ENCODE peak calls at places on chromosomes 4 and X, in five cellular contexts. One of them, this sample, is unnamed.

GRCh38 chrX:41045960-41046567 is 39.2 kb upstream of the USP9X start:
- DNase-seq in fibroblast of lung: peak
- DNase-seq in kidney: no peak
- DNase-seq in hepatocyte: peak
- DNase-seq in sigmoid colon: peak
- DNase-seq in this sample: no peak

GRCh38 chr4:107896158-107896645 is 35.1 kb upstream of the CYP2U1 start:
- DNase-seq in fibroblast of lung: peak
- DNase-seq in kidney: no peak
- DNase-seq in hepatocyte: peak
- DNase-seq in sigmoid colon: no peak
- DNase-seq in this sample: no peak

GRCh38 chr4:130124066-130124465 is 1028.1 kb downstream of the C4orf33 start:
- DNase-seq in fibroblast of lung: no peak
- DNase-seq in kidney: no peak
- DNase-seq in hepatocyte: no peak
- DNase-seq in sigmoid colon: no peak
- DNase-seq in this sample: no peak

GRCh38 chrX:26511621-26512363 is 295.8 kb downstream of the MAGEB5 start:
- DNase-seq in fibroblast of lung: no peak
- DNase-seq in kidney: no peak
- DNase-seq in hepatocyte: no peak
- DNase-seq in sigmoid colon: no peak
- DNase-seq in this sample: no peak

GRCh38 chrX:17814059-17814458 is 47.0 kb downstream of the RAI2 start:
- DNase-seq in fibroblast of lung: no peak
- DNase-seq in kidney: no peak
- DNase-seq in hepatocyte: no peak
- DNase-seq in sigmoid colon: no peak
- DNase-seq in this sample: no peak

GRCh38 chr4:119044919-119045318 is 90.7 kb upstream of the MYOZ2 start:
- DNase-seq in fibroblast of lung: no peak
- DNase-seq in kidney: no peak
- DNase-seq in hepatocyte: no peak
- DNase-seq in sigmoid colon: no peak
- DNase-seq in this sample: no peak

GRCh38 chr4:123892368-123892961 is 495.9 kb downstream of the SPRY1 start:
- DNase-seq in fibroblast of lung: no peak
- DNase-seq in kidney: no peak
- DNase-seq in hepatocyte: no peak
- DNase-seq in sigmoid colon: no peak
- DNase-seq in this sample: no peak

GRCh38 chr4:53273726-53274125 is 92.1 kb downstream of the SCFD2 start:
- DNase-seq in fibroblast of lung: no peak
- DNase-seq in kidney: no peak
- DNase-seq in hepatocyte: no peak
- DNase-seq in sigmoid colon: no peak
- DNase-seq in this sample: no peak

GRCh38 chr4:37686373-37687174 is at the start of gene RELL1:
- DNase-seq in fibroblast of lung: peak
- DNase-seq in kidney: peak
- DNase-seq in hepatocyte: peak
- DNase-seq in sigmoid colon: peak
- DNase-seq in this sample: peak

GRCh38 chr4:1600811-1601532 is 83.1 kb downstream of the FAM53A start:
- DNase-seq in fibroblast of lung: no peak
- DNase-seq in kidney: peak
- DNase-seq in hepatocyte: no peak
- DNase-seq in sigmoid colon: peak
- DNase-seq in this sample: no peak

GRCh38 chr4:15898902-15899301 is 39.6 kb downstream of the FGFBP1 start:
- DNase-seq in fibroblast of lung: no peak
- DNase-seq in kidney: no peak
- DNase-seq in hepatocyte: no peak
- DNase-seq in sigmoid colon: no peak
- DNase-seq in this sample: no peak

GRCh38 chrX:57285001-57285400 is 1.5 kb upstream of the FAAH2 start:
- DNase-seq in fibroblast of lung: no peak
- DNase-seq in kidney: no peak
- DNase-seq in hepatocyte: no peak
- DNase-seq in sigmoid colon: no peak
- DNase-seq in this sample: no peak

GRCh38 chr4:2837110-2837903 is 6.3 kb upstream of the ADD1 start:
- DNase-seq in fibroblast of lung: no peak
- DNase-seq in kidney: peak
- DNase-seq in hepatocyte: peak
- DNase-seq in sigmoid colon: peak
- DNase-seq in this sample: no peak

GRCh38 chr4:95651891-95652290 is 103.1 kb upstream of the UNC5C start:
- DNase-seq in fibroblast of lung: no peak
- DNase-seq in kidney: no peak
- DNase-seq in hepatocyte: no peak
- DNase-seq in sigmoid colon: no peak
- DNase-seq in this sample: no peak

GRCh38 chrX:45849261-45849660 is 648.6 kb upstream of the DIPK2B start:
- DNase-seq in fibroblast of lung: peak
- DNase-seq in kidney: no peak
- DNase-seq in hepatocyte: peak
- DNase-seq in sigmoid colon: no peak
- DNase-seq in this sample: no peak

GRCh38 chrX:45850197-45850774 is 649.6 kb upstream of the DIPK2B start:
- DNase-seq in fibroblast of lung: peak
- DNase-seq in kidney: no peak
- DNase-seq in hepatocyte: peak
- DNase-seq in sigmoid colon: no peak
- DNase-seq in this sample: no peak

GRCh38 chrX:45851434-45851991 is 650.8 kb upstream of the DIPK2B start:
- DNase-seq in fibroblast of lung: no peak
- DNase-seq in kidney: no peak
- DNase-seq in hepatocyte: peak
- DNase-seq in sigmoid colon: no peak
- DNase-seq in this sample: no peak

GRCh38 chrX:45852884-45853283 is 652.2 kb upstream of the DIPK2B start:
- DNase-seq in fibroblast of lung: no peak
- DNase-seq in kidney: no peak
- DNase-seq in hepatocyte: no peak
- DNase-seq in sigmoid colon: no peak
- DNase-seq in this sample: no peak

DNA sequence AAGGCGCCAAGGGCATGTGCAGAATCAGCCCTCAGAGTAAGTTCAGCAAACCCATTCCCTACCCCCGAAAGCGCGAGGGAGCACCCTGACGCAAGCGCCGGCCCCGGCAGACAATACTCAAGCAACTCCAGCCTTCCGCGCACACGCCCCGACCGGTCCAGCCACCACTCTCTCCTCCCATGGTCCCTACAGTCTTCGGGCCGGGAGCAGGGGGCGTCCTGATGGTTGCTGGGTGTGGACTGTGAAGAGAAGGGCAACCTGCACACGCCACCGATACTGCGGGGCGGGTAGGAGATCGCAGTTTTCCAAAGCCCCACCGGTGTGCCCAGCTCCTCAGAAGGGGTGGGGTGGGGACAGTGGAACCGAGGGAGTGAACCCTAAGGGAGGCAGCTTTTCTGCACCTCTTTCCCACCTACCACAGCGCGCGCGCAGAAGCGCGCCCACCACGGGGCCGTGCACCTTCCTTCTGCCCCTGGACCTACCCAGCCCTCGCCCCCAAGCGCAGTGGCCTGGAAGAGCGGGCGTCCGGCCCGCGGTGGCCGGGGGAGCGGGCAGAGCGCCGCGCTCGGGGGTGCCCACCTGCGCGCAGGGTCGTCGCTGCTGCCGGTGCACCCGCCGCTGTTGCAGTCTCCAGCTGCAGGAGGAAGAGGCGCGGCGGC is 650.2 kb upstream of the DIPK2B start:
- DNase-seq in fibroblast of lung: peak
- DNase-seq in kidney: no peak
- DNase-seq in hepatocyte: peak
- DNase-seq in sigmoid colon: peak
- DNase-seq in this sample: peak
- H3K27ac ChIP-seq in fibroblast of lung: peak
- H3K27ac ChIP-seq in kidney: no peak
- H3K27ac ChIP-seq in hepatocyte: peak
- H3K27ac ChIP-seq in sigmoid colon: no peak
- H3K27ac ChIP-seq in this sample: no peak

GRCh38 chrX:38817004-38817703 is 15.9 kb downstream of the MID1IP1 start:
- DNase-seq in fibroblast of lung: peak
- DNase-seq in kidney: no peak
- DNase-seq in hepatocyte: peak
- DNase-seq in sigmoid colon: peak
- DNase-seq in this sample: no peak

GRCh38 chrX:38819163-38819562 is 17.9 kb downstream of the MID1IP1 start:
- DNase-seq in fibroblast of lung: no peak
- DNase-seq in kidney: no peak
- DNase-seq in hepatocyte: no peak
- DNase-seq in sigmoid colon: no peak
- DNase-seq in this sample: no peak

GRCh38 chrX:38820751-38821150 is 19.5 kb downstream of the MID1IP1 start:
- DNase-seq in fibroblast of lung: no peak
- DNase-seq in kidney: no peak
- DNase-seq in hepatocyte: no peak
- DNase-seq in sigmoid colon: no peak
- DNase-seq in this sample: no peak

GRCh38 chrX:38816158-38816557 is 14.9 kb downstream of the MID1IP1 start:
- DNase-seq in fibroblast of lung: no peak
- DNase-seq in kidney: no peak
- DNase-seq in hepatocyte: no peak
- DNase-seq in sigmoid colon: no peak
- DNase-seq in this sample: no peak

DNA sequence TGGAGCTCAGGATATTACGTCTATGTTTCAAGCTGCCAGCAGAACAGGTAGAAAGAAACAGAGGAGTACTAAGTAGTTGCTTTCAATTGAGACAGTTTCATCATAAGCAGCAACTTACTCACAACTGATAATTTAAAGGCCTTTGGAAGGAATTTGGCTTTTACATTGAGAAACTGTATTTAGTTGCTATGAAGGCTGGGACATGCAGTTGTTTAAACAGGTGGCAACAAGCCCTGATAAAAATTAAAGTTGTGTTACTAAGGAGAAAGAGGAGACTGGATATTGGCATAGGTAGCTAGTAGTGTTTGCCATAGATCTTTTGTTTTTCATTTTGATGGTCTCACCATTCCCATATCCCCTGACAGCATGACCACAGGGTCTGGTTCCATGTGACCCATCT is 18.4 kb downstream of the MID1IP1 start:
- DNase-seq in fibroblast of lung: no peak
- DNase-seq in kidney: no peak
- DNase-seq in hepatocyte: no peak
- DNase-seq in sigmoid colon: no peak
- DNase-seq in this sample: no peak
- H3K27ac ChIP-seq in fibroblast of lung: no peak
- H3K27ac ChIP-seq in kidney: no peak
- H3K27ac ChIP-seq in hepatocyte: no peak
- H3K27ac ChIP-seq in sigmoid colon: no peak
- H3K27ac ChIP-seq in this sample: no peak

GRCh38 chrX:50471390-50471789 is 765 bp upstream of the DGKK start:
- DNase-seq in fibroblast of lung: no peak
- DNase-seq in kidney: no peak
- DNase-seq in hepatocyte: peak
- DNase-seq in sigmoid colon: no peak
- DNase-seq in this sample: no peak
- H3K27ac ChIP-seq in fibroblast of lung: no peak
- H3K27ac ChIP-seq in kidney: no peak
- H3K27ac ChIP-seq in hepatocyte: no peak
- H3K27ac ChIP-seq in sigmoid colon: no peak
- H3K27ac ChIP-seq in this sample: no peak

DNA sequence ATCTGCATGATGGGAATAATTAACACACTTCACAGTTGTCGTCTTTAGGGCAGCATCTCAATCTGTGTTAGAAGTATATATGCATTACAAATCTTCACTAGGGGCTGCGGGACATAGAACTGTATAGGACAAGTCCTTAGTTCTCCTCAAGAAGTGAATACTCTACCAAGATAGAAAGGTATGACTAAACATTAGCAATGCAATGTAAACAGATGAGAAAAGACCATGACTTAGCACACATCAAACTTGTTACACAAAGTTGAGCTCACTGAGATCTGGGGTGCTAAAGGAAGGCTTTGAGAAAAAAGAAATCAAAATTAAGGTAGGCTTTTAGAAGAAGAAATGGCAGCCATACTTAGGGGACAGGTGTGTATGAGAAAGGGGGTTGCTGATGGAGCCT is 182.1 kb upstream of the MAP3K15 start:
- DNase-seq in fibroblast of lung: no peak
- DNase-seq in kidney: no peak
- DNase-seq in hepatocyte: no peak
- DNase-seq in sigmoid colon: no peak
- DNase-seq in this sample: no peak
- H3K27ac ChIP-seq in fibroblast of lung: no peak
- H3K27ac ChIP-seq in kidney: no peak
- H3K27ac ChIP-seq in hepatocyte: no peak
- H3K27ac ChIP-seq in sigmoid colon: no peak
- H3K27ac ChIP-seq in this sample: no peak

GRCh38 chr4:99612281-99612680 is 37.7 kb downstream of the MTTP start:
- DNase-seq in fibroblast of lung: no peak
- DNase-seq in kidney: no peak
- DNase-seq in hepatocyte: no peak
- DNase-seq in sigmoid colon: no peak
- DNase-seq in this sample: no peak

GRCh38 chr4:99612704-99613103 is 38.1 kb downstream of the MTTP start:
- DNase-seq in fibroblast of lung: no peak
- DNase-seq in kidney: no peak
- DNase-seq in hepatocyte: no peak
- DNase-seq in sigmoid colon: no peak
- DNase-seq in this sample: no peak

GRCh38 chr4:99615210-99615834 is 40.7 kb downstream of the MTTP start:
- DNase-seq in fibroblast of lung: no peak
- DNase-seq in kidney: no peak
- DNase-seq in hepatocyte: no peak
- DNase-seq in sigmoid colon: peak
- DNase-seq in this sample: no peak

GRCh38 chr4:99617374-99617773 is 40.3 kb downstream of the C4orf54 start:
- DNase-seq in fibroblast of lung: peak
- DNase-seq in kidney: no peak
- DNase-seq in hepatocyte: no peak
- DNase-seq in sigmoid colon: no peak
- DNase-seq in this sample: no peak

DNA sequence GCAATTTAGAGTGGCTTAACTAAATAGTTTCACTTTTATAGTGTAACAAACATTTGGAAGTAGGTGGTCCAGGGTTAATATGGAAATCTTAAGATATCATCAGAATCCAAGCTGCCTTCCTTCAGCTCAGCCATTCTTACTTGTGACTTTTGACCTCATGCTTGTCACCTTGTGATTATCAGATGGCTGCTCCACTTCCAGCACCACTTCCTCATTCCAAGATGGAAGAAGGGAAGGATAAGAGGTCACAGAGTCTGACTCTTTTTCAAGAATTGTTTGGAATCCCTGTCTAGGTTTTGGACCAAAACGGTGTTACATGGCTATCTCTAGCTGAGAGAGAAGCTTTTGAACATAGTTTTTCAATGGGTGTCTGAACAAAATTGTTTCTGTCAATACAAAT is 39.9 kb downstream of the MTTP start:
- DNase-seq in fibroblast of lung: no peak
- DNase-seq in kidney: no peak
- DNase-seq in hepatocyte: no peak
- DNase-seq in sigmoid colon: no peak
- DNase-seq in this sample: no peak
- H3K27ac ChIP-seq in fibroblast of lung: no peak
- H3K27ac ChIP-seq in kidney: no peak
- H3K27ac ChIP-seq in hepatocyte: peak
- H3K27ac ChIP-seq in sigmoid colon: peak
- H3K27ac ChIP-seq in this sample: no peak

This sample was measured in substantia nigra.